ENCODE peak calls at places on chromosome 17, in four cellular contexts. R is pancreas, W is lung, E is A549. Q is an unnamed sample.

GRCh38 chr17:82696916-82697807 is 1.3 kb downstream of the RAB40B start:
- DNase-seq in W (no peak), R (no peak), E (no peak), Q (no peak)

GRCh38 chr17:72661093-72661944 is 431.2 kb downstream of the SLC39A11 start:
- DNase-seq in W (no peak), E (no peak), R (peak), Q (no peak)

GRCh38 chr17:3603119-3603869 is 5.9 kb downstream of the TRPV1 start:
- DNase-seq in E (no peak), R (no peak), W (no peak), Q (peak)

GRCh38 chr17:30716461-30717289 is 107.8 kb downstream of the CRLF3 start:
- DNase-seq in W (no peak), E (peak), R (no peak), Q (no peak)

GRCh38 chr17:16215002-16215272 is 397 bp downstream of the NCOR1 start:
- DNase-seq in W (peak), E (peak), R (no peak), Q (no peak)

GRCh38 chr17:66540131-66540781 is 237.8 kb downstream of the PRKCA start:
- DNase-seq in R (no peak), W (no peak), E (no peak), Q (no peak)

GRCh38 chr17:2948721-2949468 is 114.5 kb downstream of the OR1D5 start:
- DNase-seq in R (no peak), E (no peak), W (no peak), Q (no peak)

GRCh38 chr17:45906927-45907622 is 12.7 kb downstream of the MAPT start:
- DNase-seq in W (no peak), R (no peak), E (no peak), Q (no peak)

GRCh38 chr17:58913971-58914769 is 158.5 kb downstream of the PPM1E start:
- DNase-seq in R (no peak), W (no peak), E (peak), Q (peak)

GRCh38 chr17:82351254-82351712 is 7.8 kb upstream of the TEX19 start:
- DNase-seq in R (no peak), W (no peak), E (no peak), Q (no peak)

GRCh38 chr17:14351493-14351892 is 50.6 kb downstream of the HS3ST3B1 start:
- DNase-seq in W (no peak), E (no peak), R (no peak), Q (peak)

GRCh38 chr17:74865504-74866197 is 6.0 kb upstream of the GRIN2C start:
- DNase-seq in W (no peak), R (no peak), E (no peak), Q (no peak)
- TF ChIP-seq CTCF in W (no peak), R (no peak), E (no peak), Q (no peak)

GRCh38 chr17:76353004-76353598 is 615 bp downstream of the PRPSAP1 start:
- DNase-seq in R (peak), W (no peak), E (no peak), Q (no peak)

GRCh38 chr17:76354747-76355310 is 1.1 kb upstream of the PRPSAP1 start:
- DNase-seq in R (no peak), W (no peak), E (peak), Q (no peak)

GRCh38 chr17:76354317-76354729 is 607 bp upstream of the PRPSAP1 start:
- DNase-seq in R (no peak), E (no peak), W (no peak), Q (no peak)

GRCh38 chr17:76351526-76352071 is 2.1 kb downstream of the PRPSAP1 start:
- DNase-seq in R (no peak), W (no peak), E (no peak), Q (no peak)

GRCh38 chr17:76353599-76354316 is at the start of gene PRPSAP1:
- DNase-seq in R (peak), W (peak), E (peak), Q (no peak)
- TF ChIP-seq CTCF in R (no peak), W (peak), E (no peak), Q (peak)

DNA sequence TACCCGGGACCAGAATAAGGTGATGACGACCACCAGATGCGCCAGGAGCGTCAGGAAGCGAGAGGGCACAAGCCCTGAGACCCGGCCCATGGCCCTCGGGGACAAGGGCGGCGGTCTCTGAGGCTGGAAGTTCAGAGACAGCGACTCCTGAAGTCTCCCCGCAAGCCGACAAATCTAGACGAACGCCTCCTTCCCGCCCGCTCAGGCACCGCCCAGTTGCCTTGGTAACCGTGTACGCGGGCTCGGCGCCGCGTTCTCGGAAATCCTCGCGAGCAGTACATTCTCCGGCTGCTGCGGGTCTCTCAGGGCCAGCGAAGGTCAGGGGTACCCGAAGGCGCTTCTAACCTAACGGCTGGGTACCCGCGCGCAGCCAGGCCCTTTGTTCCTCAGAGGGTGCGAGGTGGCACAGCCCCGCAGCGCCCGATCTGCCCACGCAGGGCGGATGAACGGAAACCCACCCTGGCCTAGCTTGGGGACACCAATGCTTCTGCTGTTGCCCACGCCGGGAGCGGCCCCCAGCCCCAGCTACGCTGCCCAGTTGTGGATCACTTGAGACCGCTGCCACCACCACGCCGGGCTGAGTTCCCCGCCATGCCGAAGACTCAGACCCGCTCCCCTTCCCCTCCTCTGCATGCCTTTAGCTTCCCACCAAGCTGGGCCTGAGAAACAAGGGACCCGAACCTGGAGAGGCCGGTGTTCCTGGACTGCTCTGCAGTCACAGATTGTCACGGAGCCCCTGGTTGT is at the start of gene TMEM107:
- DNase-seq in E (peak), R (peak), W (peak), Q (no peak)
- TF ChIP-seq CTCF in E (no peak), R (no peak), W (no peak), Q (no peak)

DNA sequence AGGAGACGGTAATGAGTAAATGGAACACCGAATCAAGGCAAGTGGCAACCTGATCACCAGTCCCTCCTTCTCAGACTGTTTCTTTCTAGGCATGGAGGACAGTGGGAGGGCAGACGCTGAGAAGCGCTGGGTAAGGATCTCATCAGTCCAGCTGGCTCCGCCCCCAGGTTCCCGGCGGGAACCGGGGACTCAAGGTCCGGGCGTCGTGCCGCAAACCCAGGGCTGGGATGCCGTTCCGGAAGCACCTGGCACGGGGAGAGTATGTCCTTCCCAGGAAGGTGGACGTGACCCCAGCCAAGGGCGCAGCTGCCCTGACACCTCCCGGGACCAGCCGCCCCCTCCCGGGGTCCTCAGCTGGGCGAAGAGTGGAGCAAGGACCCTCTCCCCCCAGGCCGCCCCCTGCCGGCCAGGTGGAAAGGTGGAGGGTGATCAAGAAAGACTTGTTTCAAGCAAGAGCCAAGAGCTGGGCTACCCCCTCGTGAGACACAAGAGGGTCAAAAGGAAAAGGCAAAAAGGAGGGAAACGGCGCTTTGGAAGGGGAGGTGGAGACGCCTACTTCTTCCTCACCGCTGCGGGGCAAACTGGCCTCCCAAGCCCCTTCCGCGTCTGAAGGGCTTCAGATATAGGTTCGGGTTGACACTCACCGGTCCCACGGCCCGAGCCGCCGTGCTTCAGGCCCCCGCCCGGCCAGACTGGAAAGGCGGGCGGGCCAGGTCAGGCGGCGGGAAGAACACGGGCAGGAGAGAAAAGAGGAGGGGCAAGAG is at the start of gene MYO19:
- DNase-seq in R (peak), W (peak), E (peak), Q (no peak)
- TF ChIP-seq CTCF in R (peak), W (no peak), E (peak), Q (peak)

GRCh38 chr17:80504671-80505413 is 28.4 kb upstream of the NPTX1 start:
- DNase-seq in W (no peak), E (peak), R (no peak), Q (no peak)
- TF ChIP-seq CTCF in W (no peak), E (peak), R (no peak), Q (peak)

GRCh38 chr17:75289122-75289831 is at the start of gene SLC25A19:
- DNase-seq in E (peak), R (peak), W (peak), Q (peak)
- TF ChIP-seq CTCF in E (no peak), R (no peak), W (peak), Q (no peak)